ENCODE peak calls at places on chromosomes 11 and 22, in seven cellular contexts. P is A172, R is NCI-H2081, L is tibial nerve, N is NCI-H345, G is HS-27A, A is NCI-H510A treated with DMSO at 0.1 percent for 48 hours. Q is an unnamed sample.

GRCh38 chr11:93895106-93895862 is 44.9 kb upstream of the VSTM5 start:
- DNase-seq in P (peak), R (peak), L (no peak), N (peak), G (peak), A (peak), Q (peak)

GRCh38 chr11:70729949-70730348 is 331.6 kb downstream of the CTTN start:
- DNase-seq in P (no peak), R (no peak), L (no peak), N (peak), G (no peak), A (peak), Q (no peak)

GRCh38 chr11:130634186-130634585 is 185.7 kb downstream of the ADAMTS15 start:
- DNase-seq in P (no peak), R (no peak), L (no peak), N (no peak), G (no peak), A (no peak), Q (no peak)

GRCh38 chr11:78042858-78043257 is 19.8 kb upstream of the KCTD14 start:
- DNase-seq in P (no peak), R (no peak), L (no peak), N (no peak), G (no peak), A (no peak), Q (no peak)

GRCh38 chr22:46057762-46058420 is 80.9 kb upstream of the WNT7B start:
- DNase-seq in P (peak), R (peak), L (peak), N (no peak), G (peak), A (peak), Q (no peak)

GRCh38 chr22:21768435-21768834 is 32.8 kb upstream of the YPEL1 start:
- DNase-seq in P (no peak), R (no peak), L (no peak), N (no peak), G (no peak), A (no peak), Q (no peak)

GRCh38 chr11:66136752-66137123 is 66.7 kb downstream of the PACS1 start:
- DNase-seq in P (no peak), R (no peak), L (no peak), N (no peak), G (no peak), A (no peak), Q (no peak)

GRCh38 chr22:44580756-44581435 is 82.9 kb upstream of the RTL6 start:
- DNase-seq in P (no peak), R (no peak), L (no peak), N (no peak), G (no peak), A (no peak), Q (no peak)

GRCh38 chr22:37930270-37930951 is 23.0 kb downstream of the C22orf23 start:
- DNase-seq in P (peak), R (no peak), L (no peak), N (no peak), G (no peak), A (no peak), Q (no peak)